ENCODE peak calls at places on chromosomes 12 and 14, in four cellular contexts. P is IMR-90, A is neuronal stem cell, W is H1. D is an unnamed sample.

GRCh38 chr12:48017496-48017895 is 13.2 kb upstream of the COL2A1 start:
- DNase-seq in P (no peak), A (no peak), W (no peak), D (no peak)

GRCh38 chr14:103685276-103686211 is 29.7 kb downstream of the XRCC3 start:
- DNase-seq in P (no peak), A (no peak), W (no peak), D (no peak)

GRCh38 chr12:80101126-80101525 is 1.8 kb downstream of the OTOGL start:
- DNase-seq in P (no peak), A (no peak), W (no peak), D (no peak)

GRCh38 chr12:98464155-98464554 is 51.2 kb upstream of the TMPO start:
- DNase-seq in P (peak; percentile 31), A (no peak), W (no peak), D (no peak)

GRCh38 chr12:18819471-18819870 is 81.6 kb downstream of the CAPZA3 start:
- DNase-seq in P (no peak), A (no peak), W (no peak), D (no peak)

GRCh38 chr12:120339256-120339655 is 11.7 kb upstream of the PLA2G1B start:
- DNase-seq in P (no peak), A (no peak), W (no peak), D (no peak)

GRCh38 chr12:71755146-71755892 is 656 bp downstream of the RAB21 start:
- DNase-seq in P (peak; percentile 73), A (no peak), W (no peak), D (peak; percentile 50)

GRCh38 chr14:89990623-89991275 is 35.0 kb downstream of the TDP1 start:
- DNase-seq in P (no peak), A (no peak), W (no peak), D (no peak)

GRCh38 chr14:73833530-73834257 is 17.9 kb upstream of the PTGR2 start:
- DNase-seq in P (peak; percentile 44), A (no peak), W (no peak), D (peak; percentile 85)

GRCh38 chr14:79483472-79483871 is 727.8 kb downstream of the DIO2 start:
- DNase-seq in P (peak; percentile 93), A (no peak), W (no peak), D (no peak)

GRCh38 chr12:88142610-88142991 is 494 bp downstream of the TMTC3 start:
- DNase-seq in P (no peak), A (no peak), W (no peak), D (peak; percentile 53)

GRCh38 chr14:101561145-101561896 is at the start of gene DIO3:
- DNase-seq in P (no peak), A (peak; percentile 88), W (no peak), D (peak; percentile 94)

GRCh38 chr14:100221419-100222218 is 17.3 kb upstream of the YY1 start:
- DNase-seq in P (peak; percentile 62), A (peak; percentile 66), W (no peak), D (peak; percentile 91)

GRCh38 chr12:108302471-108303311 is 36.4 kb downstream of the CMKLR1 start:
- DNase-seq in P (no peak), A (no peak), W (peak; percentile 41), D (peak; percentile 84)

GRCh38 chr12:78568326-78569020 is 296.1 kb upstream of the SYT1 start:
- DNase-seq in P (peak; percentile 57), A (peak; percentile 38), W (no peak), D (no peak)

DNA sequence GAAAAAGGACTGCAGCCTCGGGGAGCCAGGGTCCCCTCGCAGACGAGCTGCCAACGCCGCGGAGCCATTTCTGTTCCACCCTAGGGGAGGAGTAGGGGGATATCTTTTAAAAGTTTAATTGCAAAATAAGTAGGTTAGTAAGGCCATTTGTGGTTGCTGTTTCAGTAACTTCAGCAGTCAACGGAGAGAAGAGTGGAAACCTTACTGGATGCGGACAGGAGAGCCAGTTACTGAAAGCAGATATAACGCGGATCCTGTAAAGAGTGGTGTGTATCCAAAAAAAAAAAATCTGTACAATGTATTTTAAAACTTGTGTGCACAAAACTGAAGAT is 817 bp upstream of the BTG1 start:
- DNase-seq in P (peak; percentile 59), A (no peak), W (no peak), D (no peak)
- H3K4me3 ChIP-seq in P (peak overlapping the region; percentile 71), A (peak overlapping the region; percentile 97), W (peak overlapping the region; percentile 85), D (peak overlapping the region; percentile 77)

GRCh38 chr12:131489718-131490117 is 221.2 kb upstream of the SFSWAP start:
- DNase-seq in P (no peak), A (no peak), W (no peak), D (no peak)

GRCh38 chr12:131487379-131488129 is 223.3 kb upstream of the SFSWAP start:
- DNase-seq in P (no peak), A (no peak), W (no peak), D (no peak)

GRCh38 chr12:131482686-131483085 is 228.2 kb upstream of the SFSWAP start:
- DNase-seq in P (no peak), A (no peak), W (no peak), D (no peak)

GRCh38 chr12:131491155-131491554 is 219.7 kb upstream of the SFSWAP start:
- DNase-seq in P (no peak), A (no peak), W (no peak), D (no peak)

DNA sequence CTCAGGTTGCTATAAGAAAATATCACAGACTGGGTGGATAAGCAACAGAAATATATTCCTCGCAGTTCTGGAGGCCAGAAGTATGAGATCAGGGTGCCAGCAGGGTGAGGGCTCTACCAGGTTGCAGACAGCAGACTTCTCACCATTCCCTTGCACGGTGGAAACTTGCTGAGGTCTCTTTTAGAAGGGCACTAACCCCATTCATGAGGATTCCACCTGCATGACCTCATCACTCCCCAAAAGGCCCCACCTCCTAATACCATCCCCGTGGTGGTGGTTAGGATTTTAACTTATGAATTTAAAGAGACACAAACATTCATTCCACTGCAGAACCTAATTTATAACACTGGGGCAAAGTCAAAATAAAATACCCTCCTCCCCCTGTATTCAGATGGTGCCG is 224.1 kb upstream of the SFSWAP start:
- DNase-seq in P (no peak), A (no peak), W (no peak), D (peak; percentile 30)
- H3K4ac ChIP-seq in P (no peak overlapping the region), A (no peak overlapping the region), W (no peak overlapping the region), D (no peak overlapping the region)

DNA sequence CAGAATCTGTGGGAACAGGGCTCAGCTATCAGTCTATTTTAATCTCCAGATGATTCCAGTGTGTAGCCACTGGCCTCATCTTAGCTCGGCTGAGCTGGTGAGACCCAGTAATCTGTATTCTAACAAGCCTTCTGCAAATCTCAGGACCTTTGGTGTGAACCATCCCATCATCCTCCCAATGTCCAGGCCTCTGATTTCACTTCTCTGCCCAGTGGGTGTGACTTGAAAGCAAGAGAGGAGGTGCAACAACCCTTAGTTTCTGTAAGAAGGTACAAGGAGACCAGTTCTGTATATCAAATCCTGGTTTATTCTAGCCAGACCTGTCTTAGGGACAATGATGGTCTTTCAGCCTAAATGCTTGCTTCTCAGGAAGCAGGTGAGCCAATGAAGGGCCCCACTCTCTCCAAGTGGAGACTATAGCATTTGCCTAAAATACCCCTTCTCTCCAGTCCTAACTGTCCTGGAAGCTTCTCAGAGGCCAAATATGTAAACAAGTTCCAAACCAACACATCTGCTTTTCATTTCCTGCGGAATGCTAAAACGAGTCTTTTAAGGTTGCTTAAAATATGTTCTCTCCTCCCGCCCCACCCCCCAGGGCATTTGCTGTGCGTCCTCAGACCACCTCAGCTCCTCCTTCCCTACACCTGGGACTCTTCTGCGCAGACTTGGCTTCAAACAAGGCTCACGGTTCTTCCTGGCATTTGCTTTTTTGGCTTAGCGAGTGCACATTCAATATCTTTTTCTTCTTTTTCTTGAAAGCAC is 78.4 kb upstream of the FUT8 start:
- DNase-seq in P (peak; percentile 86), A (no peak), W (no peak), D (peak; percentile 42)
- H3K4me3 ChIP-seq in P (no peak overlapping the region), A (no peak overlapping the region), W (peak overlapping the region; percentile 48), D (no peak overlapping the region)

GRCh38 chr12:76029982-76030377 is 1.6 kb downstream of the PHLDA1 start:
- DNase-seq in P (peak; percentile 49), A (no peak), W (no peak), D (peak; percentile 63)

GRCh38 chr12:76032043-76032981 is 736 bp upstream of the PHLDA1 start:
- DNase-seq in P (peak; percentile 70), A (no peak), W (no peak), D (peak; percentile 94)

GRCh38 chr12:76030378-76031080 is 1.0 kb downstream of the PHLDA1 start:
- DNase-seq in P (peak; percentile 52), A (no peak), W (no peak), D (peak; percentile 58)

GRCh38 chr12:76031414-76032042 is at the start of gene PHLDA1:
- DNase-seq in P (peak; percentile 97), A (peak; percentile 89), W (peak; percentile 84), D (peak; percentile 98)

GRCh38 chr12:76031081-76031413 is 529 bp downstream of the PHLDA1 start:
- DNase-seq in P (no peak), A (no peak), W (no peak), D (no peak)
- H3K4ac ChIP-seq in P (peak overlapping the region; percentile 99), A (no peak overlapping the region), W (peak overlapping the region; percentile 70), D (no peak overlapping the region)

GRCh38 chr12:122965356-122965755 is 907 bp downstream of the ABCB9 start:
- DNase-seq in P (no peak), A (no peak), W (no peak), D (no peak)
- H3K4me3 ChIP-seq in P (no peak overlapping the region), A (no peak overlapping the region), W (peak overlapping the region; percentile 86), D (no peak overlapping the region)

GRCh38 chr14:77040059-77040308 is 11.5 kb upstream of the IRF2BPL start:
- DNase-seq in P (no peak), A (no peak), W (no peak), D (no peak)

GRCh38 chr14:77041837-77042557 is 13.5 kb upstream of the IRF2BPL start:
- DNase-seq in P (peak; percentile 98), A (no peak), W (no peak), D (no peak)

GRCh38 chr14:77040995-77041744 is 12.7 kb upstream of the IRF2BPL start:
- DNase-seq in P (no peak), A (no peak), W (no peak), D (peak; percentile 55)

GRCh38 chr14:77039285-77040058 is 11.0 kb upstream of the IRF2BPL start:
- DNase-seq in P (peak; percentile 69), A (no peak), W (no peak), D (no peak)

DNA sequence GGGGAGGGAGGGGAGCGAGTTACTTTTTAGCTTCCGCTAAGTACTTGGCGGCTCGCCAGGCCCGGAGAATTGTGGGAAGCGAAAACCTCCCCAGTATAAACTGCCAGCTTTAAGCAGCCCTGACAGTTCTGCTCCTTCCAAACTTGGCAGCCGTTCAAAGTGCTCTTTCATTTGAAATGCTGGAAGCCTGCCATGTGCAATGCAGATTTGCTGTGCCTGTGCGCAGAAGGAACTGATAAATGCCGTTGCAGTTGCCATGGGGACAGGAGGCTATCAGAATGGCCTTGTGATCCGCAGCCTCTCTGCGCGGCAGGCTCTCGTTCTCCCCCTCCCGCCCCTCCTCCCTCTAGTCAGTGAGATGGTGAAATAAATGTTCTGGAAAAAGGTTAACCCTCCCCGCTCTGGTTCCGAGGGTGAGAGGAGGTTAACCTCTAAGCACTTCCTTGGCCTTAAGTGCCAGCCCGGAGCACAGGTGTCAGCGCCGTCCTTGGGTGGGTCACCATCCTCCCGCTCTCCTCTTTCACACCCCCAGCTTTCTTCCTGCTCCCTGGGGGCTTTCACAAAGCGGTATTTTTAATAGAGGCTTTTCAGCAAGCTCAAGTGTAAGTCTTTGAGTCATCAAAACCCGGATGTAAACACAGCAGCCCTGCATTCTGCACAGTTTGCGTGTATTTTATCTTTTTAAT is 11.9 kb upstream of the IRF2BPL start:
- DNase-seq in P (peak; percentile 99), A (no peak), W (no peak), D (peak; percentile 91)
- H3K4ac ChIP-seq in P (peak overlapping the region; percentile 94), A (no peak overlapping the region), W (no peak overlapping the region), D (no peak overlapping the region)

GRCh38 chr12:96425973-96426372 is 25.7 kb upstream of the CDK17 start:
- DNase-seq in P (peak; percentile 83), A (no peak), W (no peak), D (no peak)
- H3K4me3 ChIP-seq in P (no peak overlapping the region), A (no peak overlapping the region), W (no peak overlapping the region), D (no peak overlapping the region)